ENCODE peak calls at places on chromosome 11, in six cellular contexts. One of them, this sample, is unnamed.

GRCh38 chr11:112539741-112540140 is 279.1 kb upstream of the PLET1 start:
- DNase-seq in tibial nerve: no peak
- DNase-seq in chondrocyte: no peak
- DNase-seq in fibroblast of pulmonary artery: no peak
- DNase-seq in transverse colon: no peak
- DNase-seq in A549: no peak
- DNase-seq in this sample: no peak

GRCh38 chr11:124793466-124794278 is 6.5 kb downstream of the MSANTD2 start:
- DNase-seq in tibial nerve: no peak
- DNase-seq in chondrocyte: no peak
- DNase-seq in fibroblast of pulmonary artery: peak; percentile 68
- DNase-seq in transverse colon: peak; percentile 16
- DNase-seq in A549: peak; percentile 40
- DNase-seq in this sample: no peak

GRCh38 chr11:117613521-117613920 is 183.5 kb downstream of the DSCAML1 start:
- DNase-seq in tibial nerve: no peak
- DNase-seq in chondrocyte: no peak
- DNase-seq in fibroblast of pulmonary artery: no peak
- DNase-seq in transverse colon: no peak
- DNase-seq in A549: no peak
- DNase-seq in this sample: peak; percentile 8

GRCh38 chr11:9462806-9463537 is 2.2 kb downstream of the ZNF143 start:
- DNase-seq in tibial nerve: no peak
- DNase-seq in chondrocyte: no peak
- DNase-seq in fibroblast of pulmonary artery: peak; percentile 9
- DNase-seq in transverse colon: no peak
- DNase-seq in A549: no peak
- DNase-seq in this sample: no peak

GRCh38 chr11:108512706-108513105 is 14.5 kb upstream of the POGLUT3 start:
- DNase-seq in tibial nerve: no peak
- DNase-seq in chondrocyte: no peak
- DNase-seq in fibroblast of pulmonary artery: no peak
- DNase-seq in transverse colon: no peak
- DNase-seq in A549: no peak
- DNase-seq in this sample: no peak

GRCh38 chr11:115660072-115660805 is 156.0 kb upstream of the CADM1 start:
- DNase-seq in tibial nerve: no peak
- DNase-seq in chondrocyte: no peak
- DNase-seq in fibroblast of pulmonary artery: no peak
- DNase-seq in transverse colon: no peak
- DNase-seq in A549: no peak
- DNase-seq in this sample: no peak

GRCh38 chr11:122267602-122268001 is 151.6 kb upstream of the BLID start:
- DNase-seq in tibial nerve: no peak
- DNase-seq in chondrocyte: no peak
- DNase-seq in fibroblast of pulmonary artery: peak; percentile 66
- DNase-seq in transverse colon: no peak
- DNase-seq in A549: no peak
- DNase-seq in this sample: no peak

GRCh38 chr11:74035264-74035663 is 26.4 kb upstream of the UCP3 start:
- DNase-seq in tibial nerve: no peak
- DNase-seq in chondrocyte: no peak
- DNase-seq in fibroblast of pulmonary artery: no peak
- DNase-seq in transverse colon: no peak
- DNase-seq in A549: no peak
- DNase-seq in this sample: no peak

GRCh38 chr11:118012083-118012669 is 26.0 kb downstream of the IL10RA start:
- DNase-seq in tibial nerve: no peak
- DNase-seq in chondrocyte: no peak
- DNase-seq in fibroblast of pulmonary artery: no peak
- DNase-seq in transverse colon: peak; percentile 47
- DNase-seq in A549: no peak
- DNase-seq in this sample: peak; percentile 88

GRCh38 chr11:104995001-104995408 is 26.6 kb upstream of the CASP4 start:
- DNase-seq in tibial nerve: no peak
- DNase-seq in chondrocyte: no peak
- DNase-seq in fibroblast of pulmonary artery: no peak
- DNase-seq in transverse colon: no peak
- DNase-seq in A549: no peak
- DNase-seq in this sample: no peak

GRCh38 chr11:118046051-118046963 is 30.6 kb upstream of the TMPRSS4 start:
- DNase-seq in tibial nerve: no peak
- DNase-seq in chondrocyte: no peak
- DNase-seq in fibroblast of pulmonary artery: no peak
- DNase-seq in transverse colon: no peak
- DNase-seq in A549: no peak
- DNase-seq in this sample: no peak

GRCh38 chr11:98107736-98108135 is 913.0 kb upstream of the CNTN5 start:
- DNase-seq in tibial nerve: no peak
- DNase-seq in chondrocyte: no peak
- DNase-seq in fibroblast of pulmonary artery: no peak
- DNase-seq in transverse colon: no peak
- DNase-seq in A549: no peak
- DNase-seq in this sample: no peak

GRCh38 chr11:4863893-4864292 is 14.9 kb upstream of the OR51S1 start:
- DNase-seq in tibial nerve: no peak
- DNase-seq in chondrocyte: no peak
- DNase-seq in fibroblast of pulmonary artery: peak; percentile 5
- DNase-seq in transverse colon: no peak
- DNase-seq in A549: no peak
- DNase-seq in this sample: no peak

GRCh38 chr11:113563766-113564165 is 88.6 kb upstream of the DRD2 start:
- DNase-seq in tibial nerve: no peak
- DNase-seq in chondrocyte: no peak
- DNase-seq in fibroblast of pulmonary artery: no peak
- DNase-seq in transverse colon: no peak
- DNase-seq in A549: no peak
- DNase-seq in this sample: no peak

GRCh38 chr11:78220218-78221157 is 31.8 kb downstream of the USP35 start:
- DNase-seq in tibial nerve: no peak
- DNase-seq in chondrocyte: no peak
- DNase-seq in fibroblast of pulmonary artery: no peak
- DNase-seq in transverse colon: no peak
- DNase-seq in A549: no peak
- DNase-seq in this sample: no peak

GRCh38 chr11:86990079-86990478 is 34.9 kb upstream of the FZD4 start:
- DNase-seq in tibial nerve: no peak
- DNase-seq in chondrocyte: no peak
- DNase-seq in fibroblast of pulmonary artery: no peak
- DNase-seq in transverse colon: no peak
- DNase-seq in A549: no peak
- DNase-seq in this sample: no peak

DNA sequence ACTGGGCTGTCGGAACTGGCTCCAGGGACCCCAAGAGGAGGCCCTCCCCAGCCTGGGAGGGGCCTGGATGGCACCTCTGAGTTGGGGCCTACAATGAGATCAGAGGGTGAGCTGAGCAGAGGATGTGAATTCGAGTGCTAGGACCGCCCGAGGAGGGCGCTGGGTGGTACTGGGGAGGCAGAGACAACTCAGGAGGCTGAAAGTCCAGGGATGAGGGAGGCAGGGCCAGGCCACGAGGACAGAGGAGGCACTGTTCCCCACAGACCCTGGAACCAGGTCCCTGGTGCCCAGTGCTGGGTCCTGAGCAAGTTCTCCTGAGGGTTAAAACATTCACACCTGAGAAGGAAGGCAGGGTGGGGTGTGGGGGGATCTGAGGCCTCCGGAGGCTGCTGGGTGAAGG is 218.0 kb downstream of the CTTN start:
- DNase-seq in tibial nerve: no peak
- DNase-seq in chondrocyte: no peak
- DNase-seq in fibroblast of pulmonary artery: no peak
- DNase-seq in transverse colon: no peak
- DNase-seq in A549: no peak
- DNase-seq in this sample: no peak
- TF ChIP-seq CTCF in tibial nerve: no peak
- TF ChIP-seq CTCF in chondrocyte: no peak
- TF ChIP-seq CTCF in fibroblast of pulmonary artery: no peak
- TF ChIP-seq CTCF in transverse colon: no peak
- TF ChIP-seq CTCF in A549: no peak
- TF ChIP-seq CTCF in this sample: no peak

GRCh38 chr11:61737131-61737530 is 15.3 kb upstream of the MYRF start:
- DNase-seq in tibial nerve: no peak
- DNase-seq in chondrocyte: no peak
- DNase-seq in fibroblast of pulmonary artery: no peak
- DNase-seq in transverse colon: no peak
- DNase-seq in A549: no peak
- DNase-seq in this sample: no peak
- TF ChIP-seq CTCF in tibial nerve: no peak
- TF ChIP-seq CTCF in chondrocyte: no peak
- TF ChIP-seq CTCF in fibroblast of pulmonary artery: no peak
- TF ChIP-seq CTCF in transverse colon: no peak
- TF ChIP-seq CTCF in A549: no peak
- TF ChIP-seq CTCF in this sample: no peak

DNA sequence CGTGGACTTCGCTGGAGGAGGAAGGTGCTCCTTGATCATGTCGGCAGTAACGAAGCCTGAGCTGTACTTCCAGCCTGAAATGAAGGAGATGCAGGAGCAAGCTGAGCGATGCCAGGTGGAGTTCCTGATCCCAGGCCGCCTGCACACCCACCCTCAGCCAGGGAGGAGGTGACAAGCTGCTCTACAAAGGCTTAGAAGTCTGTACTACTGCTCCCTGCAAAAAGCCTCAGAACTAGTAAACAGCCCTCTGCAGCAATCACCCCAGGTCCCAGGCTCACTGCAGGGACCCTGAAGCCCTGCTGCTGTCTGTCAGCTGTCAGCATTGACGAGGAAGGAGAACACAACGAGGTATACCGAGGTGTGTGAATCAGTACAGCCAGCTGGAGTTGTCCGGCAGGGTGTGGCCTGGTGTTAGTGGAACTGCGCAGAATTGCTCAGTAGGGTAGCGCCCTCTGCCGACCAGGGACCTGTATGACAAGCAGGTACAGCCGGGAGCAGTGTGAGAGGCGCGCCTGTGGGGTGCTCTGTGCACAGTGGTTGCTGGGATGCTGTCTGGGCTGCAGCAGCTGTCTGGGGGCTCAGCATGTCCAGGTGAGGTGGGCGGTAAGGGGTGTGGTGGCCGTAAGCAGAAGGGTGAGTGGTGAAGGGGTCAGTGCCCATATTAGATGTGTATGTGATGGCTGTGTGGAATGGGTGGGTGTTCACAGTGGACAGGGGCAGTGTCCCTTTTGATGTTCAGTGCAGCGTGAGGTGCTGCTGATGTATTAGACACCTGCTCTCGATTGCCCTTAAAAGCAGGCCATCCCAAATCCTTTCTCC is 7.6 kb downstream of the CYB5R2 start:
- DNase-seq in tibial nerve: peak; percentile 68
- DNase-seq in chondrocyte: no peak
- DNase-seq in fibroblast of pulmonary artery: peak; percentile 73
- DNase-seq in transverse colon: peak; percentile 89
- DNase-seq in A549: peak; percentile 92
- DNase-seq in this sample: peak; percentile 85
- TF ChIP-seq CTCF in tibial nerve: peak; percentile 89
- TF ChIP-seq CTCF in chondrocyte: peak; percentile 88
- TF ChIP-seq CTCF in fibroblast of pulmonary artery: peak; percentile 87
- TF ChIP-seq CTCF in transverse colon: peak; percentile 86
- TF ChIP-seq CTCF in A549: peak; percentile 83
- TF ChIP-seq CTCF in this sample: peak; percentile 97

GRCh38 chr11:103699216-103699615 is 337.2 kb upstream of the DDI1 start:
- DNase-seq in tibial nerve: no peak
- DNase-seq in chondrocyte: no peak
- DNase-seq in fibroblast of pulmonary artery: no peak
- DNase-seq in transverse colon: no peak
- DNase-seq in A549: no peak
- DNase-seq in this sample: no peak
- TF ChIP-seq CTCF in tibial nerve: no peak
- TF ChIP-seq CTCF in chondrocyte: peak; percentile 43
- TF ChIP-seq CTCF in fibroblast of pulmonary artery: no peak
- TF ChIP-seq CTCF in transverse colon: no peak
- TF ChIP-seq CTCF in A549: no peak
- TF ChIP-seq CTCF in this sample: no peak

GRCh38 chr11:102305352-102306047 is 11.8 kb upstream of the BIRC3 start:
- DNase-seq in tibial nerve: no peak
- DNase-seq in chondrocyte: no peak
- DNase-seq in fibroblast of pulmonary artery: no peak
- DNase-seq in transverse colon: no peak
- DNase-seq in A549: no peak
- DNase-seq in this sample: no peak

GRCh38 chr11:102309621-102310541 is 7.4 kb upstream of the BIRC3 start:
- DNase-seq in tibial nerve: no peak
- DNase-seq in chondrocyte: no peak
- DNase-seq in fibroblast of pulmonary artery: no peak
- DNase-seq in transverse colon: no peak
- DNase-seq in A549: no peak
- DNase-seq in this sample: no peak

GRCh38 chr11:102306817-102307814 is 10.2 kb upstream of the BIRC3 start:
- DNase-seq in tibial nerve: no peak
- DNase-seq in chondrocyte: no peak
- DNase-seq in fibroblast of pulmonary artery: no peak
- DNase-seq in transverse colon: no peak
- DNase-seq in A549: no peak
- DNase-seq in this sample: no peak

GRCh38 chr11:102304686-102305085 is 12.6 kb upstream of the BIRC3 start:
- DNase-seq in tibial nerve: no peak
- DNase-seq in chondrocyte: no peak
- DNase-seq in fibroblast of pulmonary artery: no peak
- DNase-seq in transverse colon: no peak
- DNase-seq in A549: no peak
- DNase-seq in this sample: no peak

DNA sequence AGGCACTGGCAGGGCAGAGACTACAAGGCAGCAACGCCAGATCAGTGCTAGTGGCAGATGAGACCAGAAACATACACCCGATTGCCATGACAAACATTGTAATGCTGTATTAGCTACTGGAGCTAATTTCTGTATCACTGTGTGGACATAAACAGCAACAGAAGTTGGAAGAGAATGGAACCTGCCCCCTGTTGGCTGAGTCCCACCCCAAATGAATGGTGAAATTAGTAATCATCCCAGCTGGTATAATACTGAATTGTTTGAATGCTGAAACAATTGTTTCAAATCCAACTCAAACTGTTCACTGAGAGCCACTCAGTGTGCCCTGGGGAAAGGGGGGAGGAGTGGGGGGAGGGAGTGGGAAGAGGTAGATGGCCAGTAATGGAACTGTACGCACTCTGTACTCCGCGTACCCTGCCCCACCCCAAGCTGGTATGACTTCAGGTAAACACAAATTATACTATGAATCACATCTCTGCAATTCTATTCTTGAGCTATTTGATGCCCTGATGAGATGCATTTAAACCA is 11.2 kb upstream of the BIRC3 start:
- DNase-seq in tibial nerve: no peak
- DNase-seq in chondrocyte: no peak
- DNase-seq in fibroblast of pulmonary artery: no peak
- DNase-seq in transverse colon: peak; percentile 83
- DNase-seq in A549: peak; percentile 51
- DNase-seq in this sample: no peak
- TF ChIP-seq CTCF in tibial nerve: no peak
- TF ChIP-seq CTCF in chondrocyte: no peak
- TF ChIP-seq CTCF in fibroblast of pulmonary artery: no peak
- TF ChIP-seq CTCF in transverse colon: no peak
- TF ChIP-seq CTCF in A549: peak; percentile 11
- TF ChIP-seq CTCF in this sample: no peak

This sample was measured in CD14-positive monocyte.